ENCODE peak calls at places on chromosomes 13 and 19, in four cellular contexts. Z is HepG2, D is WTC11, L is K562. E is an unnamed sample.

GRCh38 chr13:94236876-94237275 is 242.6 kb downstream of the DCT start:
- DNase-seq in Z (no peak), D (no peak), L (no peak), E (no peak)

GRCh38 chr13:40580566-40581276 is 85.7 kb downstream of the FOXO1 start:
- DNase-seq in Z (no peak), L (no peak), D (no peak), E (no peak)

GRCh38 chr19:17538684-17539287 is 16.7 kb upstream of the COLGALT1 start:
- DNase-seq in L (no peak), Z (no peak), D (no peak), E (no peak)

GRCh38 chr13:80721689-80722088 is 380.8 kb upstream of the SPRY2 start:
- DNase-seq in D (no peak), Z (no peak), L (no peak), E (no peak)

GRCh38 chr19:16830679-16831078 is 1.5 kb downstream of the SIN3B start:
- DNase-seq in Z (no peak), L (no peak), D (no peak), E (no peak)

GRCh38 chr19:34310494-34310981 is 54.5 kb upstream of the GPI start:
- DNase-seq in L (no peak), D (no peak), Z (no peak), E (no peak)

GRCh38 chr19:49499030-49499670 is 2.9 kb downstream of the RPS11 start:
- DNase-seq in D (no peak), Z (no peak), L (peak; percentile 45), E (no peak)

GRCh38 chr19:51418707-51419106 is 1.3 kb upstream of the SIGLEC10 start:
- DNase-seq in Z (no peak), L (no peak), D (no peak), E (no peak)

GRCh38 chr13:92972751-92973150 is 253.9 kb upstream of the GPC6 start:
- DNase-seq in D (no peak), Z (no peak), L (no peak), E (no peak)

GRCh38 chr19:17788632-17789031 is 6.3 kb upstream of the B3GNT3 start:
- DNase-seq in L (no peak), D (no peak), Z (no peak), E (no peak)

GRCh38 chr13:62060570-62060969 is 644.9 kb upstream of the PCDH20 start:
- DNase-seq in D (no peak), Z (no peak), L (no peak), E (no peak)

GRCh38 chr13:28958018-28958417 is 137.9 kb downstream of the MTUS2 start:
- DNase-seq in L (no peak), Z (no peak), D (no peak), E (no peak)

GRCh38 chr19:5369962-5370367 is 29.4 kb upstream of the PTPRS start:
- DNase-seq in D (peak; percentile 93), Z (peak; percentile 39), L (peak; percentile 82), E (peak; percentile 74)

GRCh38 chr19:10729406-10729805 is 11.5 kb downstream of the DNM2 start:
- DNase-seq in Z (no peak), L (no peak), D (no peak), E (no peak)

GRCh38 chr13:96848275-96848674 is 146.0 kb downstream of the OXGR1 start:
- DNase-seq in D (no peak), L (no peak), Z (peak; percentile 6), E (no peak)

GRCh38 chr19:17125728-17126677 is 50.4 kb downstream of the MYO9B start:
- DNase-seq in Z (no peak), L (no peak), D (no peak), E (no peak)

GRCh38 chr13:51805313-51805712 is 1.4 kb upstream of the DHRS12 start:
- DNase-seq in Z (no peak), L (no peak), D (no peak), E (no peak)

GRCh38 chr19:39696418-39696817 is 7.9 kb upstream of the LGALS14 start:
- DNase-seq in L (no peak), Z (peak; percentile 25), D (no peak), E (no peak)

GRCh38 chr19:47226426-47227346 is 4.3 kb downstream of the BBC3 start:
- DNase-seq in Z (peak; percentile 89), L (peak; percentile 55), D (no peak), E (no peak)

GRCh38 chr19:31349160-31349881 is at the start of gene TSHZ3:
- DNase-seq in Z (no peak), D (peak; percentile 82), L (peak; percentile 58), E (peak; percentile 47)

GRCh38 chr13:32381539-32381938 is 46.4 kb downstream of the N4BP2L1 start:
- DNase-seq in L (no peak), Z (peak; percentile 49), D (no peak), E (peak; percentile 8)

GRCh38 chr19:23771348-23771747 is 12.7 kb upstream of the ZNF681 start:
- DNase-seq in Z (no peak), D (no peak), L (no peak), E (no peak)

GRCh38 chr19:47613165-47614146 is 4.5 kb downstream of the BICRA start:
- DNase-seq in Z (no peak), L (no peak), D (peak; percentile 80), E (no peak)

GRCh38 chr19:30590596-30591229 is 218.5 kb downstream of the ZNF536 start:
- DNase-seq in D (no peak), Z (no peak), L (no peak), E (no peak)

GRCh38 chr19:35883920-35884319 is 15.5 kb downstream of the APLP1 start:
- DNase-seq in Z (no peak), L (no peak), D (no peak), E (no peak)

GRCh38 chr19:35887197-35887596 is 13.1 kb downstream of the NFKBID start:
- DNase-seq in L (no peak), D (no peak), Z (no peak), E (no peak)

GRCh38 chr19:35885909-35886308 is 14.4 kb downstream of the NFKBID start:
- DNase-seq in Z (no peak), L (no peak), D (no peak), E (no peak)

GRCh38 chr19:35882074-35882832 is 13.9 kb downstream of the APLP1 start:
- DNase-seq in L (peak; percentile 46), D (no peak), Z (peak; percentile 64), E (peak; percentile 46)

GRCh38 chr19:35885225-35885624 is 15.1 kb downstream of the NFKBID start:
- DNase-seq in Z (no peak), D (no peak), L (no peak), E (no peak)
- TF ChIP-seq ELF4 in Z (no peak), D (no peak), L (no peak), E (no peak)

GRCh38 chr13:85509512-85509911 is 289.7 kb downstream of the SLITRK6 start:
- DNase-seq in Z (no peak), L (no peak), D (no peak), E (no peak)
- TF ChIP-seq ELF4 in Z (no peak), L (no peak), D (no peak), E (no peak)

GRCh38 chr19:55304279-55304978 is 20.6 kb downstream of the BRSK1 start:
- DNase-seq in D (peak; percentile 81), L (peak; percentile 71), Z (peak; percentile 50), E (peak; percentile 71)
- TF ChIP-seq ELF4 in D (no peak), L (no peak), Z (no peak), E (no peak)

GRCh38 chr13:109272595-109273325 is 513.6 kb downstream of the IRS2 start:
- DNase-seq in D (no peak), L (no peak), Z (no peak), E (no peak)
- TF ChIP-seq ELF4 in D (no peak), L (no peak), Z (no peak), E (no peak)

DNA sequence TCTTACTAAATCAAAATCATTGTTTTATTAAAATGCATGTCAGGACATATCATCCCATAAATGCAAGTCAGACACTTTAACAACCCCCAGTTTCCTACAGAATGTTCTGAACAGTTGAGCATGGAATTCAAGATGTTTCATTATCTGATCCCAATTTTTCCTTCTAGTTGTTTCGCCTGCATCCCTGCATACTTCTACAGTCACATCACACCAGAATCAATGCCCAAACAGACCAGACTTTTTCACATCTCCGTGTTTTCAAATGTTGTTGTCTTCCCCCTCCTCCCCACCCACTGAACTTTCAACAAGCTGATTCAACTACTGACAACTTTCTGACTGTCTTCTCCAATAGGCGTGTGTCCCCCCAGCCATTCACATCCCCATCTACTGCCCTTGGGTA is 48.6 kb downstream of the LHFPL6 start:
- DNase-seq in L (no peak), Z (no peak), D (no peak), E (no peak)
- TF ChIP-seq ELF4 in L (no peak), Z (no peak), D (no peak), E (no peak)

GRCh38 chr19:13637664-13638063 is 126.7 kb upstream of the MRI1 start:
- DNase-seq in D (no peak), Z (no peak), L (no peak), E (no peak)
- TF ChIP-seq ELF4 in D (no peak), Z (no peak), L (no peak), E (no peak)

GRCh38 chr13:36163809-36164308 is 32.7 kb upstream of the DCLK1 start:
- DNase-seq in L (no peak), Z (no peak), D (no peak), E (peak; percentile 63)
- TF ChIP-seq ELF4 in L (no peak), Z (no peak), D (no peak), E (no peak)